ENCODE peak calls at places on chromosomes 16 and 17, in four cellular contexts. One of them, this sample, is unnamed.

GRCh38 chr16:84115919-84116719 is 623 bp downstream of the MBTPS1 start:
- DNase-seq in MM.1S: peak
- DNase-seq in GM23248: peak
- DNase-seq in GM23338: no peak
- DNase-seq in this sample: no peak

GRCh38 chr16:69114346-69114975 is 9.0 kb downstream of the HAS3 start:
- DNase-seq in GM23338: no peak
- DNase-seq in MM.1S: no peak
- DNase-seq in GM23248: no peak
- DNase-seq in this sample: no peak

GRCh38 chr16:70163596-70163995 is 10.0 kb upstream of the CLEC18C start:
- DNase-seq in MM.1S: no peak
- DNase-seq in GM23248: no peak
- DNase-seq in GM23338: no peak
- DNase-seq in this sample: peak

GRCh38 chr17:70365098-70365583 is 195.8 kb downstream of the KCNJ2 start:
- DNase-seq in MM.1S: no peak
- DNase-seq in GM23338: no peak
- DNase-seq in GM23248: peak
- DNase-seq in this sample: no peak

GRCh38 chr17:19876524-19877161 is 8.9 kb upstream of the ULK2 start:
- DNase-seq in GM23338: no peak
- DNase-seq in MM.1S: no peak
- DNase-seq in GM23248: no peak
- DNase-seq in this sample: no peak

GRCh38 chr16:68921654-68922053 is 78.3 kb downstream of the TANGO6 start:
- DNase-seq in MM.1S: no peak
- DNase-seq in GM23248: no peak
- DNase-seq in GM23338: no peak
- DNase-seq in this sample: no peak

GRCh38 chr17:31320791-31321190 is 631 bp downstream of the EVI2A start:
- DNase-seq in GM23338: no peak
- DNase-seq in MM.1S: peak
- DNase-seq in GM23248: peak
- DNase-seq in this sample: no peak

GRCh38 chr17:1312261-1312870 is 32.9 kb downstream of the TRARG1 start:
- DNase-seq in MM.1S: no peak
- DNase-seq in GM23338: peak
- DNase-seq in GM23248: no peak
- DNase-seq in this sample: peak

GRCh38 chr16:67613808-67614207 is 31.1 kb upstream of the CARMIL2 start:
- DNase-seq in MM.1S: no peak
- DNase-seq in GM23248: no peak
- DNase-seq in GM23338: peak
- DNase-seq in this sample: peak

GRCh38 chr17:55086635-55087058 is 118.1 kb downstream of the STXBP4 start:
- DNase-seq in GM23248: peak
- DNase-seq in GM23338: no peak
- DNase-seq in MM.1S: no peak
- DNase-seq in this sample: no peak
- TF ChIP-seq EZH2phosphoT487 in GM23248: no peak
- TF ChIP-seq EZH2phosphoT487 in GM23338: no peak
- TF ChIP-seq EZH2phosphoT487 in MM.1S: no peak
- TF ChIP-seq EZH2phosphoT487 in this sample: no peak

GRCh38 chr17:44987883-44988195 is 19.7 kb upstream of the C1QL1 start:
- DNase-seq in GM23248: no peak
- DNase-seq in MM.1S: no peak
- DNase-seq in GM23338: no peak
- DNase-seq in this sample: no peak
- TF ChIP-seq EZH2 in GM23248: no peak
- TF ChIP-seq EZH2 in MM.1S: no peak
- TF ChIP-seq EZH2 in GM23338: no peak
- TF ChIP-seq EZH2 in this sample: no peak

GRCh38 chr16:55711959-55712876 is 56.4 kb downstream of the SLC6A2 start:
- DNase-seq in GM23248: peak
- DNase-seq in GM23338: peak
- DNase-seq in MM.1S: peak
- DNase-seq in this sample: peak

GRCh38 chr16:55709801-55710200 is 54.0 kb downstream of the SLC6A2 start:
- DNase-seq in MM.1S: no peak
- DNase-seq in GM23338: no peak
- DNase-seq in GM23248: no peak
- DNase-seq in this sample: no peak

GRCh38 chr16:55706739-55707487 is 51.1 kb downstream of the SLC6A2 start:
- DNase-seq in GM23248: no peak
- DNase-seq in GM23338: no peak
- DNase-seq in MM.1S: no peak
- DNase-seq in this sample: no peak

GRCh38 chr16:55713103-55713502 is 57.3 kb downstream of the SLC6A2 start:
- DNase-seq in GM23338: no peak
- DNase-seq in MM.1S: peak
- DNase-seq in GM23248: no peak
- DNase-seq in this sample: no peak

GRCh38 chr16:55710466-55710865 is 54.7 kb downstream of the SLC6A2 start:
- DNase-seq in MM.1S: no peak
- DNase-seq in GM23248: peak
- DNase-seq in GM23338: peak
- DNase-seq in this sample: peak
- TF ChIP-seq EZH2phosphoT487 in MM.1S: no peak
- TF ChIP-seq EZH2phosphoT487 in GM23248: no peak
- TF ChIP-seq EZH2phosphoT487 in GM23338: no peak
- TF ChIP-seq EZH2phosphoT487 in this sample: no peak

GRCh38 chr17:79465011-79466006 is 145.5 kb downstream of the RBFOX3 start:
- DNase-seq in MM.1S: no peak
- DNase-seq in GM23338: no peak
- DNase-seq in GM23248: no peak
- DNase-seq in this sample: no peak
- TF ChIP-seq EZH2 in MM.1S: peak
- TF ChIP-seq EZH2 in GM23338: no peak
- TF ChIP-seq EZH2 in GM23248: no peak
- TF ChIP-seq EZH2 in this sample: no peak

GRCh38 chr17:82948081-82948511 is 108.3 kb upstream of the ZNF750 start:
- DNase-seq in GM23248: no peak
- DNase-seq in MM.1S: no peak
- DNase-seq in GM23338: no peak
- DNase-seq in this sample: no peak
- TF ChIP-seq EZH2phosphoT487 in GM23248: no peak
- TF ChIP-seq EZH2phosphoT487 in MM.1S: no peak
- TF ChIP-seq EZH2phosphoT487 in GM23338: no peak
- TF ChIP-seq EZH2phosphoT487 in this sample: no peak

GRCh38 chr16:86514656-86515376 is 4.5 kb downstream of the FOXF1 start:
- DNase-seq in MM.1S: no peak
- DNase-seq in GM23248: no peak
- DNase-seq in GM23338: no peak
- DNase-seq in this sample: no peak

GRCh38 chr16:86512301-86512859 is 2.1 kb downstream of the FOXF1 start:
- DNase-seq in MM.1S: no peak
- DNase-seq in GM23248: peak
- DNase-seq in GM23338: no peak
- DNase-seq in this sample: peak

GRCh38 chr16:86512860-86513470 is 2.6 kb downstream of the FOXF1 start:
- DNase-seq in GM23338: no peak
- DNase-seq in GM23248: no peak
- DNase-seq in MM.1S: no peak
- DNase-seq in this sample: no peak

GRCh38 chr16:86515420-86515779 is 5.1 kb downstream of the FOXF1 start:
- DNase-seq in GM23248: no peak
- DNase-seq in GM23338: peak
- DNase-seq in MM.1S: no peak
- DNase-seq in this sample: peak

GRCh38 chr16:86513471-86514277 is 3.3 kb downstream of the FOXF1 start:
- DNase-seq in GM23248: no peak
- DNase-seq in MM.1S: no peak
- DNase-seq in GM23338: no peak
- DNase-seq in this sample: no peak
- TF ChIP-seq EZH2 in GM23248: no peak
- TF ChIP-seq EZH2 in MM.1S: no peak
- TF ChIP-seq EZH2 in GM23338: peak
- TF ChIP-seq EZH2 in this sample: peak

DNA sequence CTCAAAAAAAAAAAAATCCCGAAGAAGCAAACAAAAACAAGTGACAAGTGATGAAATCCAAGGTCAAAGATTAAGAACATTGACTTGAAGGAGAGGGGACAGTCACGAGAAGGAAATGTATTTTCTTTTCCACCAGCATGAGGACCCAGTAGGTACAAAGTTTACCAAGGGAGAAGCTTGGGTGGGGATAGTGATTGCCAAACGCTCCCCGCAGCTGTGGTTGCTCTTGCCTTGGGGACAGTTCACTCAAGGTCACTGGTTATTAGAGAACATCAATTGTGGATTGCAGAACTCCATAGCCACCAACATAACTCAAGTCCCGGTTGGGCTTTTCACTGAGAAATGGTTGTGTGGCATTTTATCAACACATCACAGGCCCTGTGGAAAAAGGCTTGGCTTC is 27.0 kb downstream of the RSL1D1 start:
- DNase-seq in MM.1S: no peak
- DNase-seq in GM23338: no peak
- DNase-seq in GM23248: peak
- DNase-seq in this sample: no peak
- TF ChIP-seq EZH2phosphoT487 in MM.1S: no peak
- TF ChIP-seq EZH2phosphoT487 in GM23338: no peak
- TF ChIP-seq EZH2phosphoT487 in GM23248: no peak
- TF ChIP-seq EZH2phosphoT487 in this sample: no peak

GRCh38 chr17:38577244-38577643 is 28.5 kb downstream of the SRCIN1 start:
- DNase-seq in GM23248: no peak
- DNase-seq in GM23338: no peak
- DNase-seq in MM.1S: no peak
- DNase-seq in this sample: no peak

GRCh38 chr17:38578641-38579480 is 26.9 kb downstream of the SRCIN1 start:
- DNase-seq in GM23338: no peak
- DNase-seq in MM.1S: no peak
- DNase-seq in GM23248: no peak
- DNase-seq in this sample: peak

GRCh38 chr17:38577645-38578173 is 28.0 kb downstream of the SRCIN1 start:
- DNase-seq in GM23338: no peak
- DNase-seq in GM23248: no peak
- DNase-seq in MM.1S: no peak
- DNase-seq in this sample: no peak

GRCh38 chr17:38579934-38580333 is 25.8 kb downstream of the SRCIN1 start:
- DNase-seq in MM.1S: peak
- DNase-seq in GM23338: peak
- DNase-seq in GM23248: peak
- DNase-seq in this sample: peak

GRCh38 chr17:38578229-38578628 is 27.5 kb downstream of the SRCIN1 start:
- DNase-seq in GM23248: no peak
- DNase-seq in MM.1S: no peak
- DNase-seq in GM23338: peak
- DNase-seq in this sample: peak
- TF ChIP-seq EZH2 in GM23248: no peak
- TF ChIP-seq EZH2 in MM.1S: no peak
- TF ChIP-seq EZH2 in GM23338: peak
- TF ChIP-seq EZH2 in this sample: peak

This sample was measured in neural progenitor cell.